ENCODE peak calls at places on chromosome 3, in eight cellular contexts. O is heart left ventricle, U is small intestine, W is A549, H is breast epithelium, Z is tibial artery, D is sigmoid colon, G is psoas muscle. E is an unnamed sample. For H3K4me1, the result is how much of the 10 kb centered on the place peaks cover.

GRCh38 chr3:100834332-100834731 is 125.0 kb downstream of the TFG start:
- DNase-seq in Z (no peak), U (no peak), H (no peak), W (no peak), D (no peak), G (no peak), O (no peak), E (no peak)

GRCh38 chr3:143901105-143901504 is 52.8 kb upstream of the SLC9A9 start:
- DNase-seq in H (no peak), D (no peak), U (no peak), O (no peak), G (no peak), Z (no peak), W (no peak), E (peak)

GRCh38 chr3:42101048-42101447 is 9.9 kb downstream of the TRAK1 start:
- DNase-seq in G (peak), U (no peak), Z (peak), W (peak), H (no peak), O (peak), D (no peak), E (peak)

GRCh38 chr3:132723551-132723950 is 1.3 kb upstream of the NPHP3 start:
- DNase-seq in G (no peak), D (no peak), Z (no peak), U (no peak), H (no peak), O (no peak), W (no peak), E (no peak)

GRCh38 chr3:172760406-172760805 is 9.9 kb downstream of the ECT2 start:
- DNase-seq in H (no peak), O (no peak), W (peak), U (no peak), Z (no peak), D (no peak), G (no peak), E (no peak)

GRCh38 chr3:72187131-72187530 is 402.2 kb upstream of the PROK2 start:
- DNase-seq in H (no peak), W (peak), G (no peak), Z (no peak), U (no peak), D (no peak), O (no peak), E (no peak)

GRCh38 chr3:196518999-196519737 is 4.0 kb upstream of the SMCO1 start:
- DNase-seq in W (peak), Z (peak), G (peak), D (peak), H (no peak), O (peak), U (peak), E (peak)

GRCh38 chr3:16647668-16648067 is 42.4 kb upstream of the DAZL start:
- DNase-seq in O (no peak), G (no peak), D (no peak), Z (no peak), W (no peak), H (no peak), U (no peak), E (no peak)

GRCh38 chr3:148329481-148330220 is 368.1 kb upstream of the AGTR1 start:
- DNase-seq in G (no peak), O (no peak), U (no peak), D (no peak), W (no peak), H (no peak), Z (no peak), E (no peak)

GRCh38 chr3:133891662-133892389 is 3.9 kb downstream of the RAB6B start:
- DNase-seq in O (no peak), W (no peak), Z (no peak), U (no peak), D (no peak), H (no peak), G (no peak), E (no peak)

GRCh38 chr3:14133188-14133800 is 8.4 kb downstream of the TMEM43 start:
- DNase-seq in G (no peak), D (no peak), U (peak), H (no peak), W (no peak), O (no peak), Z (no peak), E (no peak)

GRCh38 chr3:8097690-8098089 is 403.9 kb upstream of the LMCD1 start:
- DNase-seq in D (no peak), G (no peak), H (no peak), U (no peak), Z (no peak), O (no peak), W (no peak), E (no peak)

GRCh38 chr3:23859012-23859743 is 53.4 kb downstream of the UBE2E1 start:
- DNase-seq in U (no peak), W (no peak), G (no peak), H (peak), O (peak), Z (peak), D (no peak), E (no peak)

GRCh38 chr3:195086341-195086740 is 184.6 kb downstream of the XXYLT1 start:
- DNase-seq in G (no peak), Z (no peak), W (no peak), D (no peak), O (no peak), H (no peak), U (no peak), E (no peak)

GRCh38 chr3:50380375-50381085 is 21.2 kb upstream of the TMEM115 start:
- DNase-seq in Z (no peak), H (no peak), D (no peak), W (no peak), U (no peak), G (no peak), O (no peak), E (no peak)

GRCh38 chr3:142498397-142499180 is 50.8 kb upstream of the XRN1 start:
- DNase-seq in D (no peak), W (no peak), G (no peak), O (no peak), H (no peak), U (no peak), Z (no peak), E (peak)

GRCh38 chr3:134353831-134354611 is 20.2 kb downstream of the AMOTL2 start:
- DNase-seq in U (peak), D (peak), H (no peak), G (no peak), Z (no peak), O (peak), W (no peak), E (no peak)

DNA sequence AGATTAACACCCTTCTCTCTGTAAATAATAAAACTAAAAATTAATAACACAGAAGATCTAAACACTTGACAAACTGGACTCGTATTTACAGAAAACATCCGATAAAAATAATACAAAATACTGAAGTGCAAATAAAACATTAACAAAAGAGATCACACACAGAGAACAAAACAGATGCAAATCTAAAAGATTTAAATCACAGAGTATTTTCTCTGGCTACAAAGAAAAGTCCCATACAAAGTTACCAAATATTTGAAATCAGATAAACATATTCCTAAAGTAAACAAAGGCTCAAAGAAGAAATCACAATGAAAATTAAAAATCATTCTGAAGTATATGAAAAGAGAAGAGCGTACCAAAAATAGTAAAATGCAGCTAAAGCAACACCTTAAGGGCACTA is 42.5 kb downstream of the TBL1XR1 start:
- DNase-seq in Z (no peak), O (no peak), G (no peak), U (no peak), H (no peak), D (no peak), W (no peak), E (no peak)
- H3K4me1 ChIP-seq in Z (half or more), O (under half), G (under half), U (under half), H (under half), D (under half), W (under half), E (under half)

DNA sequence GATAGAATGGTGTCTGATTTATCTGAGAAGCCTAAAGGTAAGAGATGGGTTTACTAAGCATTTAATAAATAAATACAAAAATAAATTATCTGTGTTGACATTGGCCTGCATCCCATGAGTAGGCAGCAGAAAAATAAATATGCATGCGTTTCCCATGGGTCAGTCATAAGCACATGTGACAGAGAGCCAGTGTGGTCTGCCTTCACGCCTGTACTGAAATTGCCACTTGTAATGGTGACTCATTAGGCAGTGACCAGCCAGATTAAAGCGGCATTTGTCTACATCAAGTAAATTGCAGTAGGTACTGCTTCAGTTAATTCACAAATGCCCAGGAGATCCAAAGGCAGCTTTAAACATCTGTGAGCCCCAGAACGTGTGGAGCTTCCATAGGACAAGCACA is 399.6 kb downstream of the NAALADL2 start:
- DNase-seq in Z (no peak), D (no peak), G (no peak), W (peak), O (no peak), U (no peak), H (no peak), E (no peak)
- H3K27ac ChIP-seq in Z (no peak), D (no peak), G (no peak), W (no peak), O (no peak), U (no peak), H (no peak), E (no peak)

GRCh38 chr3:77254967-77255831 is 215.3 kb downstream of the ROBO2 start:
- DNase-seq in H (no peak), Z (no peak), O (no peak), D (no peak), U (peak), G (no peak), W (peak), E (peak)

GRCh38 chr3:77247063-77247462 is 207.2 kb downstream of the ROBO2 start:
- DNase-seq in O (no peak), Z (no peak), G (no peak), U (no peak), W (no peak), D (no peak), H (no peak), E (no peak)

GRCh38 chr3:77247817-77248216 is 207.9 kb downstream of the ROBO2 start:
- DNase-seq in Z (no peak), W (no peak), H (no peak), G (no peak), D (no peak), O (no peak), U (no peak), E (no peak)

GRCh38 chr3:77248420-77248819 is 208.5 kb downstream of the ROBO2 start:
- DNase-seq in W (no peak), H (no peak), Z (no peak), G (no peak), U (no peak), D (no peak), O (no peak), E (no peak)

GRCh38 chr3:77251136-77251535 is 211.2 kb downstream of the ROBO2 start:
- DNase-seq in G (no peak), U (no peak), H (no peak), O (no peak), W (no peak), D (no peak), Z (no peak), E (no peak)
- H3K4me1 ChIP-seq in G (under half), U (under half), H (under half), O (under half), W (under half), D (under half), Z (under half), E (under half)

DNA sequence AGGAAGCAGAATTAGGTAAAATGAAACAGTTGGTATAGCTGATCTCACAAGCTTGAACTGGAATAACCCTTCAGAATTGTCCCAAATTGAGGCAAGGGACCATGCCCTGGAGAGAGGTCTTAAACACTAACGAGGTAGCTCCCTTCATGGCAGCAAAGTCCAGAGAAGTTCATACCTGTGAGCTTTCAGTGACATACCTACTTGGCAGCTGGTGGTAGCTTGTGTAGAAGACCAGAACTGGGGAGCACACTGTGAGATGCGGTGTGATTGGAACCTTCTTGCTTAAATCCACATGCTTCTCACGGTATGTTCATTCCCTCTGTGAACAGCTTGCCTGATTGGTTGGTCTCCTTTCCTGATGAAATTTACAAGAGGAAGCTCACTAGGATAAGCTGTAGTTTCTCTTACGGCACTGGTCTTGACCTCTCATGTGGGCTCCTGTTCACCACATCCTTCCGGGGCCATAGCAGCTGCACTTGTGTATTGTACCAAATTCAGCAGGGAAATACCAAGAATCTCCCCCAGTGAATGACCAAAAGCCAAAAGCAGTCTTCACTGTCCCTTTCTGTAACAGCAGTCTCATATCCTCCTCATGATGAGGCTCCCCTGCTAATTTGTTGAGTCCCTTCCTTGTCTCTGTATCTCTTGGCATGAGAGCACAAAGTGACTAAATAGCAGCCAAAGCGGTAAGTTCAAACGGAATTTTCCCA is 483.7 kb upstream of the FRG2C start:
- DNase-seq in O (no peak), U (no peak), H (no peak), W (no peak), G (no peak), D (no peak), Z (no peak), E (no peak)
- H3K27ac ChIP-seq in O (no peak), U (no peak), H (no peak), W (no peak), G (no peak), D (no peak), Z (no peak), E (no peak)

GRCh38 chr3:56111651-56112250 is 356.5 kb downstream of the ERC2 start:
- DNase-seq in U (no peak), D (no peak), Z (no peak), G (no peak), W (no peak), O (no peak), H (no peak), E (no peak)

GRCh38 chr3:56119575-56120349 is 348.5 kb downstream of the ERC2 start:
- DNase-seq in H (no peak), D (peak), O (peak), G (peak), Z (peak), W (no peak), U (no peak), E (peak)

GRCh38 chr3:56115199-56115598 is 353.1 kb downstream of the ERC2 start:
- DNase-seq in O (no peak), D (no peak), G (no peak), Z (no peak), H (no peak), U (no peak), W (no peak), E (no peak)

GRCh38 chr3:56118968-56119367 is 349.3 kb downstream of the ERC2 start:
- DNase-seq in O (no peak), H (no peak), U (no peak), D (no peak), W (no peak), Z (no peak), G (no peak), E (no peak)

DNA sequence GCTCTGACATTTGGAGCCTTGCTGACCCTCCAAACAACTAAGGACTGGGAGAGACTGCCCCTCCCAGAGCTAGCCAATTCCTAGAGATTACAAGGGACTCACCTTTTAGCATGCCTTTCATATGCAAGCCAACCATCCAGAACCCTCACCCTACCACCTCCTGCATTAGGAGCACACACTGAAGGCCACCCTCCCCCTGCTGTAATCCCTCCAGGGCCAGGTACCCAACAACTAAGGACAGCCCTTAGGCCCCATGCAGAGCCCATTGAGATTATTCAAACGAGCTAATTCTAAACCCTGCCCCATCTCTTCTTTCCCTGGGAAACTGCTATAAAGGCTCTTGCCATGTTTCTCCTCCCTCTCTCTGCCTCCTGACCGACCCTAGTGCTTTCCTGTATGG is 352.6 kb downstream of the ERC2 start:
- DNase-seq in D (no peak), Z (no peak), H (no peak), O (no peak), G (no peak), U (no peak), W (no peak), E (no peak)
- H3K4me1 ChIP-seq in D (under half), Z (under half), H (under half), O (under half), G (under half), U (under half), W (under half), E (under half)

GRCh38 chr3:52490938-52491526 is 4.1 kb upstream of the STAB1 start:
- DNase-seq in H (no peak), G (peak), Z (peak), U (no peak), D (no peak), W (no peak), O (peak), E (no peak)
- H3K27ac ChIP-seq in H (peak), G (peak), Z (no peak), U (no peak), D (no peak), W (no peak), O (peak), E (no peak)

GRCh38 chr3:187042062-187042745 is 97.1 kb downstream of the RPL39L start:
- DNase-seq in H (no peak), W (no peak), O (no peak), U (no peak), Z (no peak), G (no peak), D (no peak), E (no peak)
- H3K4me1 ChIP-seq in H (under half), W (under half), O (half or more), U (under half), Z (under half), G (under half), D (under half), E (under half)

GRCh38 chr3:40511031-40511718 is 5.3 kb downstream of the ZNF620 start:
- DNase-seq in O (no peak), Z (no peak), W (no peak), U (no peak), G (no peak), H (no peak), D (no peak), E (no peak)

GRCh38 chr3:40499952-40500351 is 5.9 kb upstream of the ZNF620 start:
- DNase-seq in Z (no peak), O (no peak), U (no peak), H (no peak), W (no peak), D (no peak), G (no peak), E (no peak)

GRCh38 chr3:40504636-40505430 is 1.0 kb upstream of the ZNF620 start:
- DNase-seq in O (no peak), Z (peak), W (peak), D (no peak), H (no peak), U (peak), G (peak), E (peak)

GRCh38 chr3:40505599-40506462 is at the start of gene ZNF620:
- DNase-seq in Z (peak), G (peak), W (peak), H (peak), D (peak), O (peak), U (peak), E (no peak)
- H3K27ac ChIP-seq in Z (peak), G (peak), W (peak), H (peak), D (peak), O (peak), U (peak), E (no peak)

GRCh38 chr3:76349715-76350480 is 564.5 kb upstream of the ZNF717 start:
- DNase-seq in D (no peak), Z (no peak), G (no peak), U (no peak), H (no peak), W (no peak), O (no peak), E (peak)

GRCh38 chr3:76346680-76347079 is 561.3 kb upstream of the ZNF717 start:
- DNase-seq in W (no peak), H (no peak), U (no peak), G (no peak), D (no peak), O (no peak), Z (no peak), E (no peak)

DNA sequence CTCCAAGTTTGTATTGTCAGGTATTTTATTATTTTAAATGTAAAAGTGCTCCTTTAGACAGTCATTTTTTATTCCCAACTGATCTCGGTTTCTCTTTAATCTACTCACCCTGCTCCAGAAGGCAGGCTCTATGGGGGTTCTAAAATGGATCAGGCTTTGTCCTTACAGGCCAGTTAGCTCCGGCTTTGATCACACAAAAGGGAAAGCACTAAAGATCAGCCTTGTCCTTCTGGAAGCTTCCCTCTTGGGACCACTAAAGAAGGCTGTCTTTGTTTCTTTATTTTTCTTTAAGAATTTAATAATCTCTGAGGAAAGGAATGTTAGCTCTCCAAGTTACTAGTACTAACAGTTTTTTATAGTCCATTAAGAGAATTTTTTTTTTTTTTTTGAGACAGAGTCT is 560.5 kb upstream of the ZNF717 start:
- DNase-seq in U (no peak), Z (no peak), W (no peak), O (no peak), D (no peak), H (no peak), G (no peak), E (no peak)
- H3K4me1 ChIP-seq in U (under half), Z (under half), W (under half), O (under half), D (under half), H (under half), G (under half), E (under half)

DNA sequence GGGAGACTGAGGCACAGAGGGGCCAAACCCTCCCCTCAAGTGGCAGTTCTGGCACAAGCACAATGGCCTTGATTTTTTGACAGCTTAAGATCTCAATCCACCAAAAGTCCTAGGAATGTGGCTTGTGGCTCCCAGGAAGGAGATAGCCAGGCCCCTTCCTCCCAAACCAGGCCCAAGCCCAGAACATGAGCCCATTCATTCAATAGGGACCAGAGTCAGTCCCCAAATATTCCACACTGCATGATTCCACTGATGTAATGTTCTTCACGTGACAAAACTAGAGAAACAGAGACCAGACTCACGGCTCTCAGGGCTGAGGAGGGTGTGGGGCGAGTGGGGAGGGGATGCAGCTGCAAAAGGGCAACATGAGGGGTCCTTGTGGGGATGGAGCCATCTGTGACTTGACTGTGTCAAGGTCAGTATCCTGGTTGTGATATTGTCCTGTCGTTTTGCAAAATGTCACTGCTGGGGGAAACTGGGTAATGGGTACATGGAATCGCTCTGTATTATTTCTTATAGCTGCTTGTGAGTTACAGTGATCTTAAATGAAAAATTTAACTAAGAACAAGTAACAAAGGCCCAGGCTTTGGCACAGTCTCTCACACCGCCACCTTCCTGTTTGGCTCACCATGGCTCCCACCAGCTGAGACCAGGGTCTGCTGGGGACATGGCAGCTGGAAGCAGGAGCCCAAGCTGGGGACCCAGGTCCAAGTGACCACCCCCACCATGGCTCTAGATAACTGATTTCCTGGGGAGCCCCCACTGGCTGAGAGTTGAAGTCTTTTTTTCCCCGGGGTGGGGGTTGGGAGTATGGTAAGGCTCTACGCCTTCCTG is 25.7 kb downstream of the ABTB1 start:
- DNase-seq in H (no peak), O (peak), U (no peak), Z (no peak), D (no peak), G (no peak), W (no peak), E (no peak)
- H3K27ac ChIP-seq in H (peak), O (peak), U (peak), Z (peak), D (peak), G (peak), W (peak), E (no peak)

E was measured in foreskin keratinocyte.